ENCODE peak calls at places on chromosomes 1 and 21, in five cellular contexts. Y is HTR-8/SVneo, B is choroid plexus epithelial cell, P is neural crest cell, I is colonic mucosa. Z is an unnamed sample.

GRCh38 chr1:209430821-209431259 is 152.7 kb upstream of the CAMK1G start:
- DNase-seq in Y (no peak), B (no peak), P (no peak), I (no peak), Z (no peak)

GRCh38 chr1:89910780-89911179 is 84.1 kb upstream of the ZNF326 start:
- DNase-seq in Y (peak; percentile 82), B (peak; percentile 93), P (no peak), I (no peak), Z (no peak)

GRCh38 chr1:108316545-108316944 is 72.7 kb upstream of the NBPF4 start:
- DNase-seq in Y (no peak), B (peak; percentile 9), P (no peak), I (no peak), Z (no peak)

GRCh38 chr1:51684776-51685175 is 67.9 kb downstream of the OSBPL9 start:
- DNase-seq in Y (no peak), B (no peak), P (no peak), I (no peak), Z (no peak)

GRCh38 chr1:198776602-198777029 is 137.8 kb downstream of the PTPRC start:
- DNase-seq in Y (peak; percentile 30), B (peak; percentile 98), P (no peak), I (no peak), Z (peak; percentile 20)

GRCh38 chr1:109307363-109308021 is 681 bp upstream of the MYBPHL start:
- DNase-seq in Y (peak; percentile 14), B (no peak), P (no peak), I (no peak), Z (peak; percentile 52)

GRCh38 chr1:4655674-4656532 is 1.5 kb downstream of the AJAP1 start:
- DNase-seq in Y (peak; percentile 64), B (peak; percentile 46), P (peak; percentile 69), I (no peak), Z (no peak)

GRCh38 chr1:183827801-183828200 is 22.9 kb downstream of the RGL1 start:
- DNase-seq in Y (no peak), B (no peak), P (no peak), I (no peak), Z (no peak)

GRCh38 chr1:206808615-206809014 is 36.3 kb upstream of the IL10 start:
- DNase-seq in Y (peak; percentile 31), B (peak; percentile 69), P (no peak), I (no peak), Z (no peak)

GRCh38 chr1:228399531-228400236 is 7.0 kb downstream of the TRIM11 start:
- DNase-seq in Y (no peak), B (no peak), P (no peak), I (no peak), Z (no peak)

GRCh38 chr1:209667701-209668100 is 7.5 kb upstream of the G0S2 start:
- DNase-seq in Y (no peak), B (peak; percentile 19), P (no peak), I (no peak), Z (no peak)

GRCh38 chr1:7554343-7555270 is 216.5 kb upstream of the VAMP3 start:
- DNase-seq in Y (no peak), B (peak; percentile 25), P (no peak), I (no peak), Z (no peak)

GRCh38 chr1:19622204-19622603 is 21.9 kb upstream of the NBL1 start:
- DNase-seq in Y (no peak), B (peak; percentile 54), P (no peak), I (no peak), Z (no peak)

GRCh38 chr21:16840549-16840948 is 672.3 kb upstream of the CXADR start:
- DNase-seq in Y (no peak), B (no peak), P (no peak), I (no peak), Z (no peak)

GRCh38 chr21:36749935-36750578 is 51.1 kb downstream of the SIM2 start:
- DNase-seq in Y (no peak), B (no peak), P (peak; percentile 23), I (no peak), Z (no peak)

GRCh38 chr1:1199961-1200875 is 6.2 kb downstream of the TNFRSF18 start:
- DNase-seq in Y (no peak), B (no peak), P (no peak), I (no peak), Z (no peak)

GRCh38 chr1:225631041-225631663 is 21.8 kb downstream of the ENAH start:
- DNase-seq in Y (no peak), B (no peak), P (no peak), I (no peak), Z (no peak)

GRCh38 chr1:162710349-162710748 is 78.1 kb downstream of the DDR2 start:
- DNase-seq in Y (no peak), B (peak; percentile 46), P (no peak), I (no peak), Z (no peak)

GRCh38 chr1:170619167-170620030 is 44.5 kb upstream of the PRRX1 start:
- DNase-seq in Y (no peak), B (peak; percentile 80), P (no peak), I (no peak), Z (no peak)

GRCh38 chr1:183282101-183282855 is 96.2 kb downstream of the LAMC2 start:
- DNase-seq in Y (no peak), B (no peak), P (no peak), I (no peak), Z (no peak)

GRCh38 chr21:34580181-34580700 is 34.7 kb downstream of the RCAN1 start:
- DNase-seq in Y (no peak), B (no peak), P (no peak), I (peak; percentile 74), Z (no peak)

GRCh38 chr1:76381450-76382108 is 307.0 kb downstream of the ST6GALNAC3 start:
- DNase-seq in Y (no peak), B (peak; percentile 51), P (no peak), I (no peak), Z (no peak)

GRCh38 chr1:24567792-24568388 is 12.0 kb downstream of the NCMAP start:
- DNase-seq in Y (peak; percentile 33), B (peak; percentile 15), P (no peak), I (peak; percentile 77), Z (no peak)

GRCh38 chr1:64687725-64688285 is 57.1 kb upstream of the RAVER2 start:
- DNase-seq in Y (no peak), B (peak; percentile 46), P (no peak), I (peak; percentile 25), Z (no peak)

GRCh38 chr1:151612506-151613274 is 840 bp downstream of the SNX27 start:
- DNase-seq in Y (peak; percentile 30), B (peak; percentile 34), P (peak; percentile 30), I (peak; percentile 44), Z (peak; percentile 14)

GRCh38 chr1:35932941-35933340 is 2.0 kb downstream of the AGO3 start:
- DNase-seq in Y (no peak), B (no peak), P (no peak), I (no peak), Z (no peak)

GRCh38 chr1:202965441-202965821 is 1.6 kb downstream of the CYB5R1 start:
- DNase-seq in Y (no peak), B (no peak), P (no peak), I (no peak), Z (no peak)

GRCh38 chr1:15950763-15951295 is 25.1 kb downstream of the ZBTB17 start:
- DNase-seq in Y (peak; percentile 41), B (peak; percentile 60), P (no peak), I (no peak), Z (no peak)

GRCh38 chr1:51463561-51463960 is 55.5 kb downstream of the EPS15 start:
- DNase-seq in Y (no peak), B (no peak), P (no peak), I (no peak), Z (no peak)

GRCh38 chr1:111320066-111320879 is 29.6 kb downstream of the CHIA start:
- DNase-seq in Y (no peak), B (no peak), P (no peak), I (no peak), Z (no peak)

Z was measured in NCI-H1694 treated with DMSO at 0.1 percent for 48 hours.